ENCODE peak calls at places on chromosomes 6 and 20, in five cellular contexts. One of them, this sample, is unnamed.

GRCh38 chr20:44810391-44811149 is at the start of gene RIMS4:
- DNase-seq in naive thymus-derived CD8-positive, alpha-beta T cell: no peak
- DNase-seq in NCI-H2081: peak
- DNase-seq in Calu3: peak
- DNase-seq in AG09319: no peak
- DNase-seq in this sample: no peak

GRCh38 chr6:72966628-72967280 is 258.5 kb downstream of the KHDC1L start:
- DNase-seq in NCI-H2081: no peak
- DNase-seq in naive thymus-derived CD8-positive, alpha-beta T cell: no peak
- DNase-seq in Calu3: no peak
- DNase-seq in AG09319: no peak
- DNase-seq in this sample: peak

GRCh38 chr20:46772901-46773300 is 63.5 kb downstream of the SLC2A10 start:
- DNase-seq in Calu3: no peak
- DNase-seq in naive thymus-derived CD8-positive, alpha-beta T cell: no peak
- DNase-seq in NCI-H2081: no peak
- DNase-seq in AG09319: no peak
- DNase-seq in this sample: no peak

GRCh38 chr20:63743210-63743970 is 3.8 kb downstream of the SLC2A4RG start:
- DNase-seq in naive thymus-derived CD8-positive, alpha-beta T cell: no peak
- DNase-seq in Calu3: no peak
- DNase-seq in AG09319: no peak
- DNase-seq in NCI-H2081: no peak
- DNase-seq in this sample: no peak

GRCh38 chr6:52543729-52544324 is 33.0 kb downstream of the TRAM2 start:
- DNase-seq in naive thymus-derived CD8-positive, alpha-beta T cell: no peak
- DNase-seq in AG09319: no peak
- DNase-seq in NCI-H2081: no peak
- DNase-seq in Calu3: no peak
- DNase-seq in this sample: no peak

GRCh38 chr6:95248501-95248900 is 328.8 kb upstream of the MANEA start:
- DNase-seq in Calu3: no peak
- DNase-seq in naive thymus-derived CD8-positive, alpha-beta T cell: no peak
- DNase-seq in NCI-H2081: peak
- DNase-seq in AG09319: no peak
- DNase-seq in this sample: no peak

GRCh38 chr20:39630215-39630614 is 668.1 kb downstream of the DHX35 start:
- DNase-seq in AG09319: peak
- DNase-seq in naive thymus-derived CD8-positive, alpha-beta T cell: no peak
- DNase-seq in NCI-H2081: no peak
- DNase-seq in Calu3: no peak
- DNase-seq in this sample: no peak

GRCh38 chr6:127464881-127465459 is 5.8 kb upstream of the KIAA0408 start:
- DNase-seq in naive thymus-derived CD8-positive, alpha-beta T cell: peak
- DNase-seq in AG09319: peak
- DNase-seq in Calu3: peak
- DNase-seq in NCI-H2081: peak
- DNase-seq in this sample: peak

GRCh38 chr6:157716553-157716952 is 106.5 kb upstream of the SNX9 start:
- DNase-seq in NCI-H2081: no peak
- DNase-seq in naive thymus-derived CD8-positive, alpha-beta T cell: no peak
- DNase-seq in Calu3: no peak
- DNase-seq in AG09319: no peak
- DNase-seq in this sample: no peak

GRCh38 chr6:31652925-31653724 is 664 bp upstream of the BAG6 start:
- DNase-seq in naive thymus-derived CD8-positive, alpha-beta T cell: no peak
- DNase-seq in NCI-H2081: peak
- DNase-seq in AG09319: no peak
- DNase-seq in Calu3: no peak
- DNase-seq in this sample: peak

GRCh38 chr6:31308050-31308844 is 36.4 kb upstream of the HLA-C start:
- DNase-seq in AG09319: no peak
- DNase-seq in NCI-H2081: no peak
- DNase-seq in naive thymus-derived CD8-positive, alpha-beta T cell: peak
- DNase-seq in Calu3: no peak
- DNase-seq in this sample: no peak

GRCh38 chr6:106181664-106182418 is 95.7 kb downstream of the PRDM1 start:
- DNase-seq in Calu3: no peak
- DNase-seq in NCI-H2081: no peak
- DNase-seq in naive thymus-derived CD8-positive, alpha-beta T cell: no peak
- DNase-seq in AG09319: no peak
- DNase-seq in this sample: peak

This sample was measured in amniotic stem cell.